ENCODE peak calls at places on chromosomes 5 and 9, in ten cellular contexts. One of them, this sample, is unnamed.

GRCh38 chr5:179268399-179268952 is 76.8 kb downstream of the ADAMTS2 start:
- DNase-seq in GM23248: no peak
- DNase-seq in germinal center: no peak
- DNase-seq in substantia nigra: no peak
- DNase-seq in choroid plexus epithelial cell: no peak
- DNase-seq in uterus: peak; percentile 13
- DNase-seq in cardiac fibroblast: no peak
- DNase-seq in left ventricle myocardium superior: peak; percentile 28
- DNase-seq in stimulated activated CD8-positive, alpha-beta memory T cell treated with anti-CD3 and anti-CD28 coated beads, Interleukin-4, amount 100 ng/mL, for 48 hours: no peak
- DNase-seq in Peyer's patch: no peak
- DNase-seq in this sample: peak; percentile 10

GRCh38 chr5:139752506-139753350 is 42.9 kb upstream of the PSD2 start:
- DNase-seq in GM23248: peak; percentile 74
- DNase-seq in germinal center: no peak
- DNase-seq in substantia nigra: no peak
- DNase-seq in choroid plexus epithelial cell: peak; percentile 40
- DNase-seq in uterus: no peak
- DNase-seq in cardiac fibroblast: no peak
- DNase-seq in left ventricle myocardium superior: no peak
- DNase-seq in stimulated activated CD8-positive, alpha-beta memory T cell treated with anti-CD3 and anti-CD28 coated beads, Interleukin-4, amount 100 ng/mL, for 48 hours: peak; percentile 45
- DNase-seq in Peyer's patch: no peak
- DNase-seq in this sample: no peak

GRCh38 chr9:125757834-125758233 is 10.7 kb downstream of the PBX3 start:
- DNase-seq in GM23248: no peak
- DNase-seq in germinal center: no peak
- DNase-seq in substantia nigra: no peak
- DNase-seq in choroid plexus epithelial cell: no peak
- DNase-seq in uterus: no peak
- DNase-seq in cardiac fibroblast: no peak
- DNase-seq in left ventricle myocardium superior: no peak
- DNase-seq in stimulated activated CD8-positive, alpha-beta memory T cell treated with anti-CD3 and anti-CD28 coated beads, Interleukin-4, amount 100 ng/mL, for 48 hours: no peak
- DNase-seq in Peyer's patch: no peak
- DNase-seq in this sample: no peak

GRCh38 chr5:149054416-149054815 is 8.4 kb downstream of the SH3TC2 start:
- DNase-seq in GM23248: no peak
- DNase-seq in germinal center: no peak
- DNase-seq in substantia nigra: no peak
- DNase-seq in choroid plexus epithelial cell: peak; percentile 74
- DNase-seq in uterus: no peak
- DNase-seq in cardiac fibroblast: no peak
- DNase-seq in left ventricle myocardium superior: no peak
- DNase-seq in stimulated activated CD8-positive, alpha-beta memory T cell treated with anti-CD3 and anti-CD28 coated beads, Interleukin-4, amount 100 ng/mL, for 48 hours: no peak
- DNase-seq in Peyer's patch: no peak
- DNase-seq in this sample: no peak

GRCh38 chr5:9707766-9708462 is 77.8 kb upstream of the TAS2R1 start:
- DNase-seq in GM23248: peak; percentile 27
- DNase-seq in germinal center: no peak
- DNase-seq in substantia nigra: no peak
- DNase-seq in choroid plexus epithelial cell: no peak
- DNase-seq in uterus: no peak
- DNase-seq in cardiac fibroblast: no peak
- DNase-seq in left ventricle myocardium superior: no peak
- DNase-seq in stimulated activated CD8-positive, alpha-beta memory T cell treated with anti-CD3 and anti-CD28 coated beads, Interleukin-4, amount 100 ng/mL, for 48 hours: no peak
- DNase-seq in Peyer's patch: no peak
- DNase-seq in this sample: no peak

GRCh38 chr5:127409236-127409921 is 108.1 kb upstream of the PRRC1 start:
- DNase-seq in GM23248: peak; percentile 49
- DNase-seq in germinal center: no peak
- DNase-seq in substantia nigra: no peak
- DNase-seq in choroid plexus epithelial cell: peak; percentile 28
- DNase-seq in uterus: no peak
- DNase-seq in cardiac fibroblast: no peak
- DNase-seq in left ventricle myocardium superior: no peak
- DNase-seq in stimulated activated CD8-positive, alpha-beta memory T cell treated with anti-CD3 and anti-CD28 coated beads, Interleukin-4, amount 100 ng/mL, for 48 hours: no peak
- DNase-seq in Peyer's patch: no peak
- DNase-seq in this sample: peak; percentile 50

GRCh38 chr5:15621094-15621493 is 121.1 kb downstream of the FBXL7 start:
- DNase-seq in GM23248: peak; percentile 73
- DNase-seq in germinal center: no peak
- DNase-seq in substantia nigra: no peak
- DNase-seq in choroid plexus epithelial cell: no peak
- DNase-seq in uterus: no peak
- DNase-seq in cardiac fibroblast: no peak
- DNase-seq in left ventricle myocardium superior: no peak
- DNase-seq in stimulated activated CD8-positive, alpha-beta memory T cell treated with anti-CD3 and anti-CD28 coated beads, Interleukin-4, amount 100 ng/mL, for 48 hours: no peak
- DNase-seq in Peyer's patch: no peak
- DNase-seq in this sample: no peak

GRCh38 chr9:136002886-136003285 is 41.7 kb upstream of the UBAC1 start:
- DNase-seq in GM23248: peak; percentile 39
- DNase-seq in germinal center: no peak
- DNase-seq in substantia nigra: no peak
- DNase-seq in choroid plexus epithelial cell: no peak
- DNase-seq in uterus: no peak
- DNase-seq in cardiac fibroblast: no peak
- DNase-seq in left ventricle myocardium superior: peak; percentile 58
- DNase-seq in stimulated activated CD8-positive, alpha-beta memory T cell treated with anti-CD3 and anti-CD28 coated beads, Interleukin-4, amount 100 ng/mL, for 48 hours: no peak
- DNase-seq in Peyer's patch: no peak
- DNase-seq in this sample: no peak

GRCh38 chr5:139744471-139745120 is 51.0 kb upstream of the PSD2 start:
- DNase-seq in GM23248: no peak
- DNase-seq in germinal center: no peak
- DNase-seq in substantia nigra: no peak
- DNase-seq in choroid plexus epithelial cell: no peak
- DNase-seq in uterus: no peak
- DNase-seq in cardiac fibroblast: no peak
- DNase-seq in left ventricle myocardium superior: no peak
- DNase-seq in stimulated activated CD8-positive, alpha-beta memory T cell treated with anti-CD3 and anti-CD28 coated beads, Interleukin-4, amount 100 ng/mL, for 48 hours: no peak
- DNase-seq in Peyer's patch: no peak
- DNase-seq in this sample: peak; percentile 63

GRCh38 chr5:41763096-41763495 is 107.1 kb downstream of the OXCT1 start:
- DNase-seq in GM23248: peak; percentile 60
- DNase-seq in germinal center: no peak
- DNase-seq in substantia nigra: no peak
- DNase-seq in choroid plexus epithelial cell: peak; percentile 59
- DNase-seq in uterus: no peak
- DNase-seq in cardiac fibroblast: peak; percentile 71
- DNase-seq in left ventricle myocardium superior: no peak
- DNase-seq in stimulated activated CD8-positive, alpha-beta memory T cell treated with anti-CD3 and anti-CD28 coated beads, Interleukin-4, amount 100 ng/mL, for 48 hours: no peak
- DNase-seq in Peyer's patch: no peak
- DNase-seq in this sample: no peak

GRCh38 chr9:8558176-8558575 is 758.6 kb upstream of the DMAC1 start:
- DNase-seq in GM23248: peak; percentile 2
- DNase-seq in germinal center: no peak
- DNase-seq in substantia nigra: no peak
- DNase-seq in choroid plexus epithelial cell: peak; percentile 48
- DNase-seq in uterus: no peak
- DNase-seq in cardiac fibroblast: peak; percentile 74
- DNase-seq in left ventricle myocardium superior: no peak
- DNase-seq in stimulated activated CD8-positive, alpha-beta memory T cell treated with anti-CD3 and anti-CD28 coated beads, Interleukin-4, amount 100 ng/mL, for 48 hours: no peak
- DNase-seq in Peyer's patch: no peak
- DNase-seq in this sample: no peak

GRCh38 chr9:108776920-108777650 is 78.7 kb downstream of the ACTL7B start:
- DNase-seq in GM23248: peak; percentile 13
- DNase-seq in germinal center: no peak
- DNase-seq in substantia nigra: no peak
- DNase-seq in choroid plexus epithelial cell: peak; percentile 91
- DNase-seq in uterus: no peak
- DNase-seq in cardiac fibroblast: peak; percentile 51
- DNase-seq in left ventricle myocardium superior: no peak
- DNase-seq in stimulated activated CD8-positive, alpha-beta memory T cell treated with anti-CD3 and anti-CD28 coated beads, Interleukin-4, amount 100 ng/mL, for 48 hours: no peak
- DNase-seq in Peyer's patch: no peak
- DNase-seq in this sample: no peak

GRCh38 chr5:14269395-14269794 is 126.3 kb downstream of the TRIO start:
- DNase-seq in GM23248: no peak
- DNase-seq in germinal center: no peak
- DNase-seq in substantia nigra: no peak
- DNase-seq in choroid plexus epithelial cell: no peak
- DNase-seq in uterus: no peak
- DNase-seq in cardiac fibroblast: no peak
- DNase-seq in left ventricle myocardium superior: no peak
- DNase-seq in stimulated activated CD8-positive, alpha-beta memory T cell treated with anti-CD3 and anti-CD28 coated beads, Interleukin-4, amount 100 ng/mL, for 48 hours: no peak
- DNase-seq in Peyer's patch: no peak
- DNase-seq in this sample: no peak

GRCh38 chr9:35396560-35397215 is 93.2 kb upstream of the RUSC2 start:
- DNase-seq in GM23248: no peak
- DNase-seq in germinal center: no peak
- DNase-seq in substantia nigra: no peak
- DNase-seq in choroid plexus epithelial cell: no peak
- DNase-seq in uterus: no peak
- DNase-seq in cardiac fibroblast: no peak
- DNase-seq in left ventricle myocardium superior: peak; percentile 33
- DNase-seq in stimulated activated CD8-positive, alpha-beta memory T cell treated with anti-CD3 and anti-CD28 coated beads, Interleukin-4, amount 100 ng/mL, for 48 hours: no peak
- DNase-seq in Peyer's patch: no peak
- DNase-seq in this sample: no peak

GRCh38 chr9:137953683-137954438 is 76.3 kb downstream of the CACNA1B start:
- DNase-seq in GM23248: no peak
- DNase-seq in germinal center: no peak
- DNase-seq in substantia nigra: no peak
- DNase-seq in choroid plexus epithelial cell: no peak
- DNase-seq in uterus: no peak
- DNase-seq in cardiac fibroblast: no peak
- DNase-seq in left ventricle myocardium superior: no peak
- DNase-seq in stimulated activated CD8-positive, alpha-beta memory T cell treated with anti-CD3 and anti-CD28 coated beads, Interleukin-4, amount 100 ng/mL, for 48 hours: no peak
- DNase-seq in Peyer's patch: no peak
- DNase-seq in this sample: no peak

GRCh38 chr5:175800656-175801081 is 70.7 kb upstream of the CPLX2 start:
- DNase-seq in GM23248: peak; percentile 66
- DNase-seq in germinal center: no peak
- DNase-seq in substantia nigra: no peak
- DNase-seq in choroid plexus epithelial cell: peak; percentile 46
- DNase-seq in uterus: no peak
- DNase-seq in cardiac fibroblast: peak; percentile 85
- DNase-seq in left ventricle myocardium superior: no peak
- DNase-seq in stimulated activated CD8-positive, alpha-beta memory T cell treated with anti-CD3 and anti-CD28 coated beads, Interleukin-4, amount 100 ng/mL, for 48 hours: no peak
- DNase-seq in Peyer's patch: no peak
- DNase-seq in this sample: no peak

GRCh38 chr5:165138261-165138660 is 1632.8 kb downstream of the MAT2B start:
- DNase-seq in GM23248: no peak
- DNase-seq in germinal center: no peak
- DNase-seq in substantia nigra: no peak
- DNase-seq in choroid plexus epithelial cell: no peak
- DNase-seq in uterus: no peak
- DNase-seq in cardiac fibroblast: no peak
- DNase-seq in left ventricle myocardium superior: no peak
- DNase-seq in stimulated activated CD8-positive, alpha-beta memory T cell treated with anti-CD3 and anti-CD28 coated beads, Interleukin-4, amount 100 ng/mL, for 48 hours: no peak
- DNase-seq in Peyer's patch: no peak
- DNase-seq in this sample: no peak

GRCh38 chr5:72268753-72269410 is 51.2 kb downstream of the MRPS27 start:
- DNase-seq in GM23248: peak; percentile 68
- DNase-seq in germinal center: peak; percentile 42
- DNase-seq in substantia nigra: no peak
- DNase-seq in choroid plexus epithelial cell: peak; percentile 70
- DNase-seq in uterus: peak; percentile 46
- DNase-seq in cardiac fibroblast: peak; percentile 68
- DNase-seq in left ventricle myocardium superior: peak; percentile 29
- DNase-seq in stimulated activated CD8-positive, alpha-beta memory T cell treated with anti-CD3 and anti-CD28 coated beads, Interleukin-4, amount 100 ng/mL, for 48 hours: peak; percentile 57
- DNase-seq in Peyer's patch: peak; percentile 30
- DNase-seq in this sample: no peak

GRCh38 chr5:126339215-126339805 is 83.9 kb upstream of the GRAMD2B start:
- DNase-seq in GM23248: peak; percentile 79
- DNase-seq in germinal center: peak; percentile 47
- DNase-seq in substantia nigra: no peak
- DNase-seq in choroid plexus epithelial cell: peak; percentile 87
- DNase-seq in uterus: peak; percentile 70
- DNase-seq in cardiac fibroblast: peak; percentile 87
- DNase-seq in left ventricle myocardium superior: no peak
- DNase-seq in stimulated activated CD8-positive, alpha-beta memory T cell treated with anti-CD3 and anti-CD28 coated beads, Interleukin-4, amount 100 ng/mL, for 48 hours: peak; percentile 50
- DNase-seq in Peyer's patch: peak; percentile 48
- DNase-seq in this sample: peak; percentile 13

GRCh38 chr9:35349287-35349990 is 140.5 kb upstream of the RUSC2 start:
- DNase-seq in GM23248: peak; percentile 67
- DNase-seq in germinal center: no peak
- DNase-seq in substantia nigra: no peak
- DNase-seq in choroid plexus epithelial cell: no peak
- DNase-seq in uterus: no peak
- DNase-seq in cardiac fibroblast: no peak
- DNase-seq in left ventricle myocardium superior: no peak
- DNase-seq in stimulated activated CD8-positive, alpha-beta memory T cell treated with anti-CD3 and anti-CD28 coated beads, Interleukin-4, amount 100 ng/mL, for 48 hours: no peak
- DNase-seq in Peyer's patch: no peak
- DNase-seq in this sample: no peak

GRCh38 chr9:106324596-106325280 is 538.2 kb upstream of the ZNF462 start:
- DNase-seq in GM23248: no peak
- DNase-seq in germinal center: no peak
- DNase-seq in substantia nigra: no peak
- DNase-seq in choroid plexus epithelial cell: no peak
- DNase-seq in uterus: no peak
- DNase-seq in cardiac fibroblast: no peak
- DNase-seq in left ventricle myocardium superior: no peak
- DNase-seq in stimulated activated CD8-positive, alpha-beta memory T cell treated with anti-CD3 and anti-CD28 coated beads, Interleukin-4, amount 100 ng/mL, for 48 hours: no peak
- DNase-seq in Peyer's patch: no peak
- DNase-seq in this sample: no peak

GRCh38 chr5:138974227-138975063 is 99.3 kb upstream of the LRRTM2 start:
- DNase-seq in GM23248: peak; percentile 87
- DNase-seq in germinal center: no peak
- DNase-seq in substantia nigra: no peak
- DNase-seq in choroid plexus epithelial cell: peak; percentile 49
- DNase-seq in uterus: peak; percentile 67
- DNase-seq in cardiac fibroblast: peak; percentile 60
- DNase-seq in left ventricle myocardium superior: peak; percentile 72
- DNase-seq in stimulated activated CD8-positive, alpha-beta memory T cell treated with anti-CD3 and anti-CD28 coated beads, Interleukin-4, amount 100 ng/mL, for 48 hours: no peak
- DNase-seq in Peyer's patch: no peak
- DNase-seq in this sample: peak; percentile 92

GRCh38 chr5:15117691-15118090 is 246.1 kb upstream of the ANKH start:
- DNase-seq in GM23248: no peak
- DNase-seq in germinal center: no peak
- DNase-seq in substantia nigra: no peak
- DNase-seq in choroid plexus epithelial cell: no peak
- DNase-seq in uterus: no peak
- DNase-seq in cardiac fibroblast: no peak
- DNase-seq in left ventricle myocardium superior: no peak
- DNase-seq in stimulated activated CD8-positive, alpha-beta memory T cell treated with anti-CD3 and anti-CD28 coated beads, Interleukin-4, amount 100 ng/mL, for 48 hours: no peak
- DNase-seq in Peyer's patch: no peak
- DNase-seq in this sample: no peak

GRCh38 chr5:173567548-173567947 is 48.9 kb downstream of the BOD1 start:
- DNase-seq in GM23248: peak; percentile 48
- DNase-seq in germinal center: no peak
- DNase-seq in substantia nigra: no peak
- DNase-seq in choroid plexus epithelial cell: peak; percentile 58
- DNase-seq in uterus: no peak
- DNase-seq in cardiac fibroblast: peak; percentile 71
- DNase-seq in left ventricle myocardium superior: no peak
- DNase-seq in stimulated activated CD8-positive, alpha-beta memory T cell treated with anti-CD3 and anti-CD28 coated beads, Interleukin-4, amount 100 ng/mL, for 48 hours: no peak
- DNase-seq in Peyer's patch: no peak
- DNase-seq in this sample: no peak

GRCh38 chr5:139486201-139486600 is 3.6 kb upstream of the STING1 start:
- DNase-seq in GM23248: no peak
- DNase-seq in germinal center: no peak
- DNase-seq in substantia nigra: no peak
- DNase-seq in choroid plexus epithelial cell: no peak
- DNase-seq in uterus: no peak
- DNase-seq in cardiac fibroblast: no peak
- DNase-seq in left ventricle myocardium superior: no peak
- DNase-seq in stimulated activated CD8-positive, alpha-beta memory T cell treated with anti-CD3 and anti-CD28 coated beads, Interleukin-4, amount 100 ng/mL, for 48 hours: no peak
- DNase-seq in Peyer's patch: no peak
- DNase-seq in this sample: no peak